ENCODE peak calls at places on chromosomes 4 and X, in six cellular contexts. One of them, this sample, is unnamed.
A peak's percentile ranks its signal among the peaks of the same experiment; 100 is the strongest.

GRCh38 chrX:11611161-11611560 is 54.6 kb downstream of the ARHGAP6 start:
- DNase-seq in tibial artery: no peak
- DNase-seq in cardiac muscle cell: no peak
- DNase-seq in coronary artery: no peak
- DNase-seq in brain microvascular endothelial cell: no peak
- DNase-seq in pancreas: no peak
- DNase-seq in this sample: no peak

GRCh38 chrX:130877892-130878321 is 25.1 kb downstream of the ENOX2 start:
- DNase-seq in tibial artery: no peak
- DNase-seq in brain microvascular endothelial cell: no peak
- DNase-seq in pancreas: no peak
- DNase-seq in coronary artery: no peak
- DNase-seq in cardiac muscle cell: no peak
- DNase-seq in this sample: no peak

GRCh38 chr4:11631416-11631815 is 202.7 kb upstream of the HS3ST1 start:
- DNase-seq in cardiac muscle cell: no peak
- DNase-seq in pancreas: no peak
- DNase-seq in brain microvascular endothelial cell: no peak
- DNase-seq in tibial artery: no peak
- DNase-seq in coronary artery: no peak
- DNase-seq in this sample: no peak

GRCh38 chrX:25860322-25860721 is 277.8 kb upstream of the MAGEB18 start:
- DNase-seq in brain microvascular endothelial cell: no peak
- DNase-seq in cardiac muscle cell: no peak
- DNase-seq in coronary artery: no peak
- DNase-seq in tibial artery: no peak
- DNase-seq in pancreas: peak; percentile 39
- DNase-seq in this sample: no peak

GRCh38 chr4:102174800-102175199 is 170.5 kb downstream of the SLC39A8 start:
- DNase-seq in tibial artery: no peak
- DNase-seq in brain microvascular endothelial cell: peak; percentile 44
- DNase-seq in cardiac muscle cell: no peak
- DNase-seq in pancreas: no peak
- DNase-seq in coronary artery: no peak
- DNase-seq in this sample: no peak

GRCh38 chr4:128060130-128060619 is 937 bp upstream of the LARP1B start:
- DNase-seq in pancreas: no peak
- DNase-seq in brain microvascular endothelial cell: no peak
- DNase-seq in coronary artery: no peak
- DNase-seq in tibial artery: no peak
- DNase-seq in cardiac muscle cell: no peak
- DNase-seq in this sample: no peak

GRCh38 chr4:185730849-185731608 is 81.0 kb downstream of the SORBS2 start:
- DNase-seq in coronary artery: no peak
- DNase-seq in tibial artery: no peak
- DNase-seq in cardiac muscle cell: no peak
- DNase-seq in pancreas: no peak
- DNase-seq in brain microvascular endothelial cell: no peak
- DNase-seq in this sample: no peak

GRCh38 chrX:43745938-43746721 is 90.0 kb downstream of the MAOA start:
- DNase-seq in coronary artery: no peak
- DNase-seq in brain microvascular endothelial cell: no peak
- DNase-seq in cardiac muscle cell: no peak
- DNase-seq in pancreas: no peak
- DNase-seq in tibial artery: no peak
- DNase-seq in this sample: no peak

GRCh38 chr4:162661913-162662312 is 498.1 kb upstream of the FSTL5 start:
- DNase-seq in brain microvascular endothelial cell: no peak
- DNase-seq in cardiac muscle cell: no peak
- DNase-seq in tibial artery: no peak
- DNase-seq in pancreas: no peak
- DNase-seq in coronary artery: no peak
- DNase-seq in this sample: no peak

GRCh38 chr4:22345678-22346077 is 170.2 kb downstream of the ADGRA3 start:
- DNase-seq in coronary artery: no peak
- DNase-seq in pancreas: no peak
- DNase-seq in cardiac muscle cell: no peak
- DNase-seq in tibial artery: no peak
- DNase-seq in brain microvascular endothelial cell: no peak
- DNase-seq in this sample: no peak

GRCh38 chr4:111230265-111230664 is 607.4 kb upstream of the PITX2 start:
- DNase-seq in brain microvascular endothelial cell: no peak
- DNase-seq in coronary artery: no peak
- DNase-seq in pancreas: no peak
- DNase-seq in cardiac muscle cell: no peak
- DNase-seq in tibial artery: no peak
- DNase-seq in this sample: no peak

GRCh38 chr4:80201326-80202151 is 4.2 kb downstream of the PRDM8 start:
- DNase-seq in tibial artery: peak; percentile 37
- DNase-seq in cardiac muscle cell: peak; percentile 49
- DNase-seq in coronary artery: no peak
- DNase-seq in pancreas: no peak
- DNase-seq in brain microvascular endothelial cell: no peak
- DNase-seq in this sample: no peak

GRCh38 chr4:119977546-119977945 is 89.1 kb downstream of the MAD2L1 start:
- DNase-seq in tibial artery: no peak
- DNase-seq in pancreas: no peak
- DNase-seq in cardiac muscle cell: no peak
- DNase-seq in coronary artery: no peak
- DNase-seq in brain microvascular endothelial cell: no peak
- DNase-seq in this sample: no peak

GRCh38 chr4:48467442-48467841 is 15.7 kb upstream of the SLC10A4 start:
- DNase-seq in tibial artery: no peak
- DNase-seq in cardiac muscle cell: no peak
- DNase-seq in brain microvascular endothelial cell: no peak
- DNase-seq in coronary artery: no peak
- DNase-seq in pancreas: no peak
- DNase-seq in this sample: no peak

GRCh38 chrX:8939344-8939743 is 94.6 kb downstream of the FAM9B start:
- DNase-seq in coronary artery: no peak
- DNase-seq in pancreas: no peak
- DNase-seq in cardiac muscle cell: no peak
- DNase-seq in tibial artery: no peak
- DNase-seq in brain microvascular endothelial cell: no peak
- DNase-seq in this sample: no peak

GRCh38 chr4:61202100-61202637 is 2.0 kb downstream of the ADGRL3 start:
- DNase-seq in pancreas: peak; percentile 56
- DNase-seq in cardiac muscle cell: peak; percentile 32
- DNase-seq in brain microvascular endothelial cell: no peak
- DNase-seq in coronary artery: no peak
- DNase-seq in tibial artery: peak; percentile 24
- DNase-seq in this sample: no peak

GRCh38 chr4:153222162-153222789 is 18.0 kb downstream of the TRIM2 start:
- DNase-seq in brain microvascular endothelial cell: peak; percentile 75
- DNase-seq in tibial artery: peak; percentile 63
- DNase-seq in coronary artery: peak; percentile 78
- DNase-seq in pancreas: no peak
- DNase-seq in cardiac muscle cell: peak; percentile 76
- DNase-seq in this sample: no peak

GRCh38 chr4:135838889-135839288 is 1637.3 kb upstream of the PABPC4L start:
- DNase-seq in cardiac muscle cell: no peak
- DNase-seq in pancreas: no peak
- DNase-seq in brain microvascular endothelial cell: peak; percentile 98
- DNase-seq in tibial artery: no peak
- DNase-seq in coronary artery: no peak
- DNase-seq in this sample: no peak

GRCh38 chrX:24148118-24148517 is 1.4 kb upstream of the ZFX start:
- DNase-seq in brain microvascular endothelial cell: no peak
- DNase-seq in tibial artery: no peak
- DNase-seq in cardiac muscle cell: no peak
- DNase-seq in coronary artery: no peak
- DNase-seq in pancreas: no peak
- DNase-seq in this sample: no peak
- H3K4me3 ChIP-seq in brain microvascular endothelial cell: no peak overlapping the region
- H3K4me3 ChIP-seq in tibial artery: peak overlapping the region; percentile 66
- H3K4me3 ChIP-seq in cardiac muscle cell: peak overlapping the region; percentile 98
- H3K4me3 ChIP-seq in coronary artery: peak overlapping the region; percentile 85
- H3K4me3 ChIP-seq in pancreas: peak overlapping the region; percentile 60
- H3K4me3 ChIP-seq in this sample: peak overlapping the region; percentile 71

GRCh38 chrX:41591906-41592305 is 96.9 kb upstream of the GPR34 start:
- DNase-seq in tibial artery: no peak
- DNase-seq in pancreas: no peak
- DNase-seq in cardiac muscle cell: no peak
- DNase-seq in coronary artery: no peak
- DNase-seq in brain microvascular endothelial cell: no peak
- DNase-seq in this sample: no peak

GRCh38 chrX:41590641-41591040 is 98.1 kb upstream of the GPR34 start:
- DNase-seq in brain microvascular endothelial cell: no peak
- DNase-seq in cardiac muscle cell: no peak
- DNase-seq in tibial artery: no peak
- DNase-seq in coronary artery: no peak
- DNase-seq in pancreas: no peak
- DNase-seq in this sample: no peak

GRCh38 chrX:41589634-41590270 is 99.0 kb upstream of the GPR34 start:
- DNase-seq in brain microvascular endothelial cell: peak; percentile 7
- DNase-seq in tibial artery: no peak
- DNase-seq in pancreas: no peak
- DNase-seq in coronary artery: no peak
- DNase-seq in cardiac muscle cell: no peak
- DNase-seq in this sample: no peak

DNA sequence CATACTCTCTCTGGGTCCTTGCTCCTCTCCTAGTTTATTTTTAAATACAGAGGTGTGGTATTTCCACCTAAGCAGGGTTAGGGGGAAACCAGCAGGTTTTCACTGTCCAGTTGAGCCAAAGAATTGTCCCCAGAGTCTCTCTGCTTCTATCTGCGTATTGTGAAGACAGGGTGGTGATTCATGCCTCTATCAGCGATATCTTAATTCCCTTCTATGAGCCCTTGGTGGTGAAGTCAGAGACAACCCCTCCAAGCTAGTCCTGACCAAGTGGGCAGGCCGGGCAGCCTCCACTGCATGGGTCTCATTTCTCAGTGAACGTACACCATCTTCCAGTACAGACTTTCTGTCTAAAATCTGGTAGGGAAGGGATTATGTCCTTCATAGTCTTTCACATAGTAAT is 100.5 kb upstream of the GPR34 start:
- DNase-seq in brain microvascular endothelial cell: peak; percentile 37
- DNase-seq in coronary artery: no peak
- DNase-seq in tibial artery: no peak
- DNase-seq in pancreas: no peak
- DNase-seq in cardiac muscle cell: no peak
- DNase-seq in this sample: no peak
- H3K4me3 ChIP-seq in brain microvascular endothelial cell: no peak overlapping the region
- H3K4me3 ChIP-seq in coronary artery: peak overlapping the region; percentile 39
- H3K4me3 ChIP-seq in tibial artery: peak overlapping the region; percentile 35
- H3K4me3 ChIP-seq in pancreas: no peak overlapping the region
- H3K4me3 ChIP-seq in cardiac muscle cell: no peak overlapping the region
- H3K4me3 ChIP-seq in this sample: no peak overlapping the region

GRCh38 chr4:169314906-169315305 is 44.1 kb upstream of the SH3RF1 start:
- DNase-seq in cardiac muscle cell: peak; percentile 58
- DNase-seq in brain microvascular endothelial cell: peak; percentile 81
- DNase-seq in coronary artery: no peak
- DNase-seq in pancreas: peak; percentile 93
- DNase-seq in tibial artery: peak; percentile 30
- DNase-seq in this sample: no peak
- H3K4me3 ChIP-seq in cardiac muscle cell: no peak overlapping the region
- H3K4me3 ChIP-seq in brain microvascular endothelial cell: no peak overlapping the region
- H3K4me3 ChIP-seq in coronary artery: peak overlapping the region; percentile 17
- H3K4me3 ChIP-seq in pancreas: no peak overlapping the region
- H3K4me3 ChIP-seq in tibial artery: no peak overlapping the region
- H3K4me3 ChIP-seq in this sample: no peak overlapping the region

GRCh38 chr4:71752383-71753042 is 31.4 kb downstream of the GC start:
- DNase-seq in coronary artery: no peak
- DNase-seq in brain microvascular endothelial cell: no peak
- DNase-seq in pancreas: no peak
- DNase-seq in tibial artery: no peak
- DNase-seq in cardiac muscle cell: no peak
- DNase-seq in this sample: no peak
- H3K4me3 ChIP-seq in coronary artery: no peak overlapping the region
- H3K4me3 ChIP-seq in brain microvascular endothelial cell: no peak overlapping the region
- H3K4me3 ChIP-seq in pancreas: no peak overlapping the region
- H3K4me3 ChIP-seq in tibial artery: no peak overlapping the region
- H3K4me3 ChIP-seq in cardiac muscle cell: no peak overlapping the region
- H3K4me3 ChIP-seq in this sample: no peak overlapping the region

GRCh38 chr4:4864443-4864939 is 5.0 kb downstream of the MSX1 start:
- DNase-seq in tibial artery: no peak
- DNase-seq in brain microvascular endothelial cell: no peak
- DNase-seq in cardiac muscle cell: no peak
- DNase-seq in coronary artery: no peak
- DNase-seq in pancreas: no peak
- DNase-seq in this sample: no peak

GRCh38 chr4:4865705-4866123 is 6.2 kb downstream of the MSX1 start:
- DNase-seq in pancreas: no peak
- DNase-seq in tibial artery: no peak
- DNase-seq in brain microvascular endothelial cell: no peak
- DNase-seq in cardiac muscle cell: no peak
- DNase-seq in coronary artery: no peak
- DNase-seq in this sample: no peak

GRCh38 chr4:4866833-4867744 is 7.6 kb downstream of the MSX1 start:
- DNase-seq in brain microvascular endothelial cell: no peak
- DNase-seq in tibial artery: no peak
- DNase-seq in coronary artery: no peak
- DNase-seq in pancreas: no peak
- DNase-seq in cardiac muscle cell: peak; percentile 72
- DNase-seq in this sample: no peak

GRCh38 chr4:4866124-4866832 is 6.8 kb downstream of the MSX1 start:
- DNase-seq in tibial artery: no peak
- DNase-seq in brain microvascular endothelial cell: no peak
- DNase-seq in pancreas: no peak
- DNase-seq in cardiac muscle cell: peak; percentile 46
- DNase-seq in coronary artery: no peak
- DNase-seq in this sample: no peak

DNA sequence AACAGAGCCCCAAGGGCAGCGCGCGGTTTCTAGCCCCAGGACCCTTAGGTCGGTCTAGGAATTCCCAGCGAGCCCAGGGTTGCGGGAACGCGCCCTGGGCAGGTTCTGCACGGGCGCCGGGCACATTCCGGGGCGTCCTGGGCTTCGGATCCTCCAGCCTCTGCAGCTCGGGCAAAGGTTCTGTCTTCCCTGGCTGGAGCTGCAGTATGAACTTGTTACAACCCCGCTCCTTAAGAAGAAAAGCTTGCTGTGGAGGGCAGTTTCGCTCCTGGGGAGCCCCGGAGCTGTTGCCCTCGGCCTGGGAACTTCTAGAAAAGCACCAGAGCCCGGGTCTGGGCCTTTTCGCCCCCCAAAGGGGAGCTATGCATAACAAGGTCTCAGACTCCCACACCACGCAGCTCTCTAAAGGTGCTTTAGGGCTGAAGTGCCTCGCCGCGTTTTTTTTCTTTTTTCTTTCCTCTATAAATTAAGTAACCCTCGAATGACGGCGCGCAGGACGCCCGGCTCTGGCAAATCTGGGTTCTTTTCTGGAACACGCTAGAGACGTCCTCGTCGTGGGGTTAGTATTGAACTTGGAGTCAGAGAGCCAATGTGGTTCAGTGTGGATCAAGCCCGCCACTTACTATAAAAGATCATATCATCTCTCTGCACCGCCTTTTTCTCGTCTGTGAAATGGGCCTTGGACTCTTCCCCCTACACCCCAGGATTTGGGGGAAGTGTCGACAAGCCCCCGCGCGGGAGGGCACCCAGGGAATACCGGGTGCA is 5.7 kb downstream of the MSX1 start:
- DNase-seq in coronary artery: no peak
- DNase-seq in pancreas: no peak
- DNase-seq in cardiac muscle cell: peak; percentile 23
- DNase-seq in brain microvascular endothelial cell: no peak
- DNase-seq in tibial artery: no peak
- DNase-seq in this sample: no peak
- H3K4me3 ChIP-seq in coronary artery: peak overlapping the region; percentile 61
- H3K4me3 ChIP-seq in pancreas: no peak overlapping the region
- H3K4me3 ChIP-seq in cardiac muscle cell: peak overlapping the region; percentile 30
- H3K4me3 ChIP-seq in brain microvascular endothelial cell: no peak overlapping the region
- H3K4me3 ChIP-seq in tibial artery: no peak overlapping the region
- H3K4me3 ChIP-seq in this sample: no peak overlapping the region

GRCh38 chr4:101018836-101019235 is 328.5 kb downstream of the PPP3CA start:
- DNase-seq in pancreas: no peak
- DNase-seq in tibial artery: no peak
- DNase-seq in coronary artery: no peak
- DNase-seq in cardiac muscle cell: no peak
- DNase-seq in brain microvascular endothelial cell: no peak
- DNase-seq in this sample: no peak
- H3K4me3 ChIP-seq in pancreas: no peak overlapping the region
- H3K4me3 ChIP-seq in tibial artery: no peak overlapping the region
- H3K4me3 ChIP-seq in coronary artery: no peak overlapping the region
- H3K4me3 ChIP-seq in cardiac muscle cell: no peak overlapping the region
- H3K4me3 ChIP-seq in brain microvascular endothelial cell: no peak overlapping the region
- H3K4me3 ChIP-seq in this sample: no peak overlapping the region